ENCODE peak calls at places on chromosomes 11 and 22, in eight cellular contexts. L is cardiac muscle cell; Q is progenitor cell of endocrine pancreas; H is NCI-H524; W is HS-27A; X is GM10248; N is activated naive CD4-positive, alpha-beta T cell; A is body of pancreas. O is an unnamed sample.

GRCh38 chr22:36587289-36588154 is 58.6 kb upstream of the EIF3D start:
- DNase-seq in L (no peak), Q (no peak), H (peak), W (no peak), X (no peak), N (no peak), A (no peak), O (no peak)

GRCh38 chr11:66745356-66746235 is 16.6 kb upstream of the SPTBN2 start:
- DNase-seq in L (no peak), Q (no peak), H (no peak), W (no peak), X (peak), N (no peak), A (peak), O (no peak)

GRCh38 chr11:124798991-124799383 is 1.2 kb downstream of the MSANTD2 start:
- DNase-seq in L (peak), Q (no peak), H (no peak), W (peak), X (peak), N (no peak), A (no peak), O (no peak)

GRCh38 chr22:46419754-46420571 is 84.4 kb downstream of the TRMU start:
- DNase-seq in L (no peak), Q (no peak), H (no peak), W (no peak), X (no peak), N (no peak), A (no peak), O (no peak)

GRCh38 chr11:120655589-120655988 is 144.0 kb downstream of the GRIK4 start:
- DNase-seq in L (no peak), Q (no peak), H (no peak), W (no peak), X (peak), N (no peak), A (no peak), O (no peak)

GRCh38 chr22:30968015-30968923 is at the start of gene MORC2:
- DNase-seq in L (no peak), Q (no peak), H (no peak), W (no peak), X (no peak), N (no peak), A (peak), O (no peak)

GRCh38 chr11:59769828-59770227 is 14.7 kb downstream of the STX3 start:
- DNase-seq in L (no peak), Q (no peak), H (no peak), W (no peak), X (no peak), N (no peak), A (no peak), O (no peak)

GRCh38 chr11:304915-305833 is 2.4 kb upstream of the IFITM2 start:
- DNase-seq in L (peak), Q (no peak), H (no peak), W (no peak), X (peak), N (peak), A (peak), O (no peak)

GRCh38 chr22:44721206-44721605 is 19.2 kb downstream of the PRR5 start:
- DNase-seq in L (peak), Q (no peak), H (no peak), W (no peak), X (no peak), N (no peak), A (no peak), O (peak)

GRCh38 chr11:72617080-72617744 is 57.0 kb downstream of the PDE2A start:
- DNase-seq in L (no peak), Q (no peak), H (no peak), W (no peak), X (no peak), N (no peak), A (no peak), O (no peak)

GRCh38 chr22:36536717-36537116 is 7.8 kb upstream of the EIF3D start:
- DNase-seq in L (no peak), Q (no peak), H (peak), W (no peak), X (no peak), N (no peak), A (no peak), O (no peak)

GRCh38 chr22:42855211-42855610 is 1.9 kb downstream of the ARFGAP3 start:
- DNase-seq in L (no peak), Q (no peak), H (no peak), W (no peak), X (no peak), N (no peak), A (no peak), O (no peak)

GRCh38 chr11:132024587-132025295 is 654.3 kb downstream of the NTM start:
- DNase-seq in L (no peak), Q (no peak), H (no peak), W (peak), X (peak), N (no peak), A (no peak), O (no peak)

GRCh38 chr11:105046898-105047579 is 1.9 kb upstream of the CARD16 start:
- DNase-seq in L (no peak), Q (no peak), H (no peak), W (peak), X (no peak), N (no peak), A (no peak), O (no peak)

GRCh38 chr11:66346476-66347424 is 679 bp downstream of the B4GAT1 start:
- DNase-seq in L (no peak), Q (no peak), H (no peak), W (no peak), X (no peak), N (no peak), A (peak), O (no peak)

GRCh38 chr11:1207451-1208360 is 15.2 kb upstream of the MUC5B start:
- DNase-seq in L (no peak), Q (peak), H (no peak), W (no peak), X (no peak), N (no peak), A (peak), O (no peak)

GRCh38 chr11:19242184-19242932 is 1.6 kb upstream of the E2F8 start:
- DNase-seq in L (no peak), Q (peak), H (no peak), W (no peak), X (peak), N (no peak), A (no peak), O (no peak)

GRCh38 chr11:75474878-75475766 is 42.1 kb upstream of the KLHL35 start:
- DNase-seq in L (peak), Q (no peak), H (no peak), W (no peak), X (peak), N (peak), A (peak), O (no peak)

GRCh38 chr11:38582151-38582550 is 1984.1 kb upstream of the RAG2 start:
- DNase-seq in L (no peak), Q (no peak), H (no peak), W (peak), X (no peak), N (no peak), A (no peak), O (no peak)

GRCh38 chr22:24512043-24512442 is 16.9 kb downstream of the UPB1 start:
- DNase-seq in L (no peak), Q (no peak), H (no peak), W (no peak), X (no peak), N (no peak), A (no peak), O (no peak)

GRCh38 chr11:79383874-79384273 is 57.0 kb downstream of the TENM4 start:
- DNase-seq in L (no peak), Q (no peak), H (no peak), W (no peak), X (no peak), N (no peak), A (no peak), O (no peak)

GRCh38 chr11:48088682-48089050 is 108.3 kb downstream of the PTPRJ start:
- DNase-seq in L (no peak), Q (no peak), H (no peak), W (no peak), X (no peak), N (no peak), A (no peak), O (no peak)

GRCh38 chr22:47630741-47631534 is 868.5 kb downstream of the TBC1D22A start:
- DNase-seq in L (no peak), Q (no peak), H (no peak), W (no peak), X (no peak), N (no peak), A (no peak), O (no peak)

GRCh38 chr11:65403607-65404121 is 17.2 kb downstream of the FRMD8 start:
- DNase-seq in L (no peak), Q (no peak), H (no peak), W (no peak), X (peak), N (no peak), A (no peak), O (no peak)

GRCh38 chr11:43419460-43419859 is 60.7 kb downstream of the TTC17 start:
- DNase-seq in L (peak), Q (no peak), H (no peak), W (peak), X (peak), N (no peak), A (peak), O (no peak)

GRCh38 chr11:105903113-105903512 is 118.9 kb downstream of the MSANTD4 start:
- DNase-seq in L (no peak), Q (no peak), H (no peak), W (no peak), X (no peak), N (no peak), A (no peak), O (no peak)

GRCh38 chr11:33478111-33478573 is 221.0 kb downstream of the HIPK3 start:
- DNase-seq in L (peak), Q (no peak), H (peak), W (no peak), X (no peak), N (no peak), A (peak), O (no peak)

GRCh38 chr11:9003573-9004309 is at the start of gene NRIP3:
- DNase-seq in L (peak), Q (peak), H (peak), W (peak), X (peak), N (peak), A (peak), O (no peak)

GRCh38 chr11:68298659-68299516 is 13.5 kb upstream of the LRP5 start:
- DNase-seq in L (no peak), Q (no peak), H (no peak), W (no peak), X (no peak), N (no peak), A (no peak), O (no peak)

GRCh38 chr11:120652705-120653335 is 141.3 kb downstream of the GRIK4 start:
- DNase-seq in L (no peak), Q (no peak), H (no peak), W (no peak), X (no peak), N (no peak), A (no peak), O (no peak)

GRCh38 chr11:47060807-47061206 is 115.9 kb downstream of the ARFGAP2 start:
- DNase-seq in L (no peak), Q (no peak), H (no peak), W (no peak), X (no peak), N (no peak), A (no peak), O (no peak)

O was measured in NCI-H1048.